ENCODE peak calls at places on chromosomes 6 and 20, in four cellular contexts. A, C, Y and T are unnamed samples.

GRCh38 chr6:43995137-43995536 is 132.1 kb downstream of the MRPL14 start:
- DNase-seq in A (no peak), Y (no peak), C (no peak), T (no peak)

GRCh38 chr6:87152528-87152950 is 2.8 kb upstream of the ZNF292 start:
- DNase-seq in C (no peak), A (no peak), Y (peak; percentile 19), T (peak; percentile 23)

GRCh38 chr20:49865559-49865958 is 49.8 kb downstream of the SPATA2 start:
- DNase-seq in Y (no peak), C (peak; percentile 48), A (no peak), T (no peak)

GRCh38 chr6:71886184-71887005 is at the start of gene RIMS1:
- DNase-seq in Y (no peak), A (no peak), C (peak; percentile 26), T (no peak)

GRCh38 chr6:4413073-4413472 is 277.7 kb upstream of the ECI2 start:
- DNase-seq in C (peak; percentile 47), Y (no peak), A (no peak), T (no peak)

GRCh38 chr6:149990672-149991402 is 27.1 kb downstream of the ULBP1 start:
- DNase-seq in C (peak; percentile 19), Y (no peak), A (no peak), T (peak; percentile 59)

GRCh38 chr6:15926256-15926655 is 202.6 kb upstream of the MYLIP start:
- DNase-seq in Y (no peak), A (no peak), C (no peak), T (no peak)

GRCh38 chr6:122678841-122679240 is 68.6 kb downstream of the PKIB start:
- DNase-seq in A (no peak), C (no peak), Y (no peak), T (no peak)

GRCh38 chr6:69887026-69887425 is 20.7 kb downstream of the COL19A1 start:
- DNase-seq in C (no peak), Y (no peak), A (no peak), T (no peak)

GRCh38 chr6:16244869-16245451 is 6.6 kb downstream of the GMPR start:
- DNase-seq in A (no peak), C (no peak), Y (no peak), T (no peak)

GRCh38 chr6:37368961-37369320 is 15.2 kb downstream of the RNF8 start:
- DNase-seq in Y (no peak), A (no peak), C (no peak), T (no peak)

GRCh38 chr6:155126727-155127439 is 131.8 kb downstream of the TIAM2 start:
- DNase-seq in Y (no peak), C (peak; percentile 76), A (no peak), T (no peak)

DNA sequence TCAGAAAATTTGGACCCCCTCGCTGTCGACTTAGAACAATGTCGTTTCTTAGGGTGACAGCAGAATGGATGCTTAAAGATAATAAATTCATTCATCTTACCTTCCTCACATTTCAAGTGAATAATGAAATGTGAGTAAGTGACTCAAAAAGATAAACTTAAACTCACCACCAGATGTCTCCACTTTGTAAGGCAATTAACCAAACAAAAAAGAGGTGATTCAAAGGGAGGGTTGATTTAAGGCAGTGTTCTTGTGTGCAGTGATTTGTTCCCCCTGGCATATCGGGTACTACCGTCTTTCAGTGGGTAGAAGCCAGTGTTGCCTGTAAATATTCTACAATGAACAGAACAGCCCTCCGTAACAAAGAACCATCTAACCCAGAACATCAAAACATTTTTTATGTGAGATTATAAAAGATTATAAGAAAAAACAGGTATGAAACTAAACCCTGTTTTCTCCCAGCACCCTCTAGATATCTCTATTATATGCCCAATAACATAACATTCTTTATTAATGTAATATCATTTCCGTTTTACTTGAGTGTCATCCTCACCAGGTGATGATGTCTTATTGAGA is 589.7 kb downstream of the CBLN4 start:
- DNase-seq in C (peak; percentile 1), Y (no peak), A (no peak), T (no peak)
- TF ChIP-seq CTCF in C (no peak), Y (no peak), A (no peak), T (no peak)

GRCh38 chr6:131978522-131978921 is 27.4 kb upstream of the CCN2 start:
- DNase-seq in A (no peak), Y (no peak), C (no peak), T (no peak)
- TF ChIP-seq CTCF in A (no peak), Y (no peak), C (no peak), T (no peak)

DNA sequence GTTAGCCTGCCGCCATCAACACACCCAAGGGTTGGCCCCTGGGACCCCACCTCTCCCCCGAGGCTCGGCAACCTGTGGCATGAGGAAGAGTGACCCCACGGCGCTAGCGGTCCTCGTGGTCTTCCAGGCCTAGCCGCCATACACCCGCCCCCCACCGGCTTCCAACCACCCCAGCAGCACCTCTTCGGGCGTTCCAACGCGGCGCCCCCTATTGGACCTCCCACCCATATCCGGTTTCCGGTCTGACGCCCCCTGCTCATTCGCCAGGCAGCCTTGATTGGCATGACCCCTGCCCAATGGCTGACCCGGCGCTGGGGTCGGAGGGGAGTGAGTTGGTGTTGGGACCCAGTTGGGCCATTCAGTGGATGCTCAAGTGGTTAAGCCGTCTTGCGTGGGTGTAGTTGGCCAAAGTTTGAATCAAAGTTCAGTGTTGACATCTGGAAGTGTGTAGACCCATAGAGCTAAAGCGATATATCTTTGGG is at the start of gene GNAS-AS1:
- DNase-seq in A (peak; percentile 80), C (peak; percentile 94), Y (peak; percentile 48), T (peak; percentile 69)
- TF ChIP-seq CTCF in A (no peak), C (no peak), Y (no peak), T (no peak)

DNA sequence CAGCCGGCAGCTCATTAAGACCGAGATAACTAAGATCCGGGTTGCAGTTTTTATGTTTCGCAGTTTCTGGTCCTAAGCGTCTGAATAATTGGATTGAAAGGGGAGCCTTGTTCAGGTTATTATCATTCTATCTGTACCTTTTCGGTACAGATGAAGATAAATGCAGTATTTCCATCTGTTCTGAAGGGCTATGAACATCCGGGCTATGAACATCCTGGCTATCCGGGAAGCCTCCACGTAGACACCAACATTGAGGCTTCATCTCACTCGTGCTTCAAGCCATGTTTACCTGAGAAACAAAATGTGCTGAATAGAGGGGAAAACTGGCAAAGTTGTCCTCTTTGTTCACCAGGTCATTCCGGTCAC is 399 bp upstream of the REPS1 start:
- DNase-seq in C (no peak), A (no peak), Y (no peak), T (no peak)
- TF ChIP-seq CTCF in C (no peak), A (no peak), Y (peak; percentile 4), T (peak; percentile 20)

DNA sequence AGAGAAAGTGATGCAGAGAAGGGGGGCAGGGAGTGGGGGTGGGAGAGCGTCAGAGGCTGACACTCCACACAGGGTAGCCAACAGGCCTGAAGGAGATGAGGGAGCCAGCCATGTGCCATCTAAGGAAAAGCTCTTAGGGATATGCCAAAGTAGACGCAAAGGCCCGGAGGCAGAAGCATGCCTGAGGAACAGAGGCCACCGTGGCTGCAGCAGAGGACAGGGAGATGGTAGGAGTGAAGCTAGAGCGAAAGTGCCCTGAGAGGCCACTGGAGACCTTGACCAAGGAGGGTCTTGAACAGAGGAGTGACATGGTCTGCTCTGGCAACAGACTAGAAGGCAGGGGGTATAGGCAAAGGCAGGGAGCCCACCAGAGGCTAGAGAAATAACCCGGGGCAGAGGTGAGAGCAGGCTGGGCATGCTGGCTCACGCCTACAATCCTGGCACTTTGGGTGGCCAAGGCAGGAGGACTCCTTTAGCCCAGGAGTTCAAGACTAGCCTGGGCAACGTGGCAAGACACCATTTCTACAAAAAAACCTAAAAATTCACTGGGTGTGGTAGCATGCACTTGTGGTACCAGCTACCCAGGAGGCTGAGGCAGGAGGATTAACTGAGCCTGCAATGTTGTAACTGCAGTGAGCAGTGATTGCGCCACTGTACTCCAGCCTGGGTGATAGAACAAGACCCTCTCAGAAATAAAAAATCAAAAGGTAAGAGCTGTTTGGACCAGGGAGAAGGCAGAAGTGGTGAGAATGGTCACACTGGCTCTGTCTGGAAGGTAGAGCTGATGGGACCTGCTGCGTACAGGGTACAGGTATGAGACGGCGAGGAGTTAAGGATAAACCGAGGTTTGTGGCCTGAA is 6.3 kb downstream of the RRBP1 start:
- DNase-seq in C (no peak), Y (no peak), A (no peak), T (no peak)
- TF ChIP-seq CTCF in C (no peak), Y (no peak), A (no peak), T (no peak)

DNA sequence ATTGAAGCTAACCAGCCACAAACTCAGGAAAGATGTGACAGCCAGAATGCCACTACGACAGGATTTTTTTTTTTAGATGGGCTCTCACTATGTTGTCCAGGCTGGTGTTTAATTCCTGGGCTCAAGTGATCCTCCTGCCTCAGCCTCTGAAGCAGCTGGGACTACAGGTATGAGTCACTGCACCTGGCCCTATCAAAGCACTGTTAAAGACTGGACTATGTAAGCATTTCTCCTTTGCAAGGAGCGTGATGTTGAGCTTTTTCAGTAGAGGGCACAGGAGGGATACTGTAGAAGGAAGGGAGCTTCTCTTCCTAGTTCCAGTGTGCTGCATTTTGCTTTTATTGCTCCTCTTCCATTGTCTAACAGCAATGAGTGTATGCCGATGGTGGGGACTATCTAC is 35.8 kb downstream of the ZBTB9 start:
- DNase-seq in C (no peak), Y (no peak), A (no peak), T (no peak)
- TF ChIP-seq CTCF in C (no peak), Y (no peak), A (no peak), T (no peak)

GRCh38 chr6:14711056-14711703 is 534.7 kb upstream of the JARID2 start:
- DNase-seq in A (no peak), Y (no peak), C (peak; percentile 93), T (no peak)
- TF ChIP-seq CTCF in A (peak; percentile 33), Y (no peak), C (peak; percentile 86), T (no peak)

GRCh38 chr6:19869464-19869863 is 32.3 kb downstream of the ID4 start:
- DNase-seq in C (no peak), Y (no peak), A (no peak), T (no peak)

GRCh38 chr6:19876672-19877071 is 39.5 kb downstream of the ID4 start:
- DNase-seq in A (no peak), C (no peak), Y (no peak), T (no peak)

GRCh38 chr6:19866900-19867627 is 29.9 kb downstream of the ID4 start:
- DNase-seq in A (no peak), Y (no peak), C (peak; percentile 45), T (no peak)

GRCh38 chr6:19870322-19870721 is 33.2 kb downstream of the ID4 start:
- DNase-seq in Y (no peak), C (no peak), A (no peak), T (no peak)

DNA sequence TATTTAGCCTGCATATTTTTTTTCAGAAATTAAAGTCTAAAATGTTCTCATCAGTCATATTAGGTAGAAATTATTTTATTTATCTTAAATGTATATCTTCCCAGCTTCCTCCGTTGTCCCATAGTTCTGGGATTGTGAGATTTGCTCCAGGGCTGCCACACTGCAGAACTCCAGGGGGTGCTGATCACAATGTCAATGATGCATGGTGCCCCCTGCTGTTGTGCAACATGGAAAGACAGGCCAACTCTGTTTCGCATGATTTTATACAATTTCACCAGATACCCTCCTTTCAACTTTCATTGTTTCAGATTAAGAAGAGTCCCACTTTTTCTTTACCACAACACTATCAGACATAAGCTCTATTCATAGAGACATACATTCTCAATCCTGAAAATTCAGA is 35.9 kb downstream of the ID4 start:
- DNase-seq in Y (no peak), C (no peak), A (no peak), T (no peak)
- TF ChIP-seq CTCF in Y (no peak), C (no peak), A (no peak), T (no peak)